ENCODE peak calls at places on chromosome 1, in four cellular contexts. V is kidney epithelial cell, P is fibroblast of pulmonary artery, Y is PC-3. Z is an unnamed sample.
A peak's percentile ranks its signal among the peaks of the same experiment; 100 is the strongest.

GRCh38 chr1:164515932-164516331 is 43.1 kb upstream of the PBX1 start:
- DNase-seq in V (no peak), P (peak; percentile 34), Y (no peak), Z (no peak)

GRCh38 chr1:187157552-187157951 is 328.8 kb downstream of the PLA2G4A start:
- DNase-seq in V (no peak), P (no peak), Y (no peak), Z (no peak)

GRCh38 chr1:167137285-167138192 is 43.7 kb downstream of the STYXL2 start:
- DNase-seq in V (no peak), P (no peak), Y (no peak), Z (no peak)

GRCh38 chr1:212899845-212900244 is 41.8 kb downstream of the FLVCR1 start:
- DNase-seq in V (no peak), P (no peak), Y (no peak), Z (no peak)

GRCh38 chr1:162147760-162148159 is 78.3 kb downstream of the NOS1AP start:
- DNase-seq in V (no peak), P (no peak), Y (no peak), Z (no peak)

GRCh38 chr1:145720556-145720877 is 1.2 kb downstream of the CD160 start:
- DNase-seq in V (peak; percentile 66), P (peak; percentile 61), Y (peak; percentile 94), Z (peak; percentile 82)

GRCh38 chr1:241610056-241610815 is 29.9 kb downstream of the CHML start:
- DNase-seq in V (no peak), P (peak; percentile 55), Y (peak; percentile 55), Z (peak; percentile 70)

GRCh38 chr1:206935491-206936067 is 10.7 kb downstream of the PIGR start:
- DNase-seq in V (no peak), P (peak; percentile 28), Y (peak; percentile 62), Z (no peak)

GRCh38 chr1:172971241-172971640 is 79.5 kb downstream of the TNFSF18 start:
- DNase-seq in V (no peak), P (no peak), Y (no peak), Z (peak; percentile 93)

GRCh38 chr1:110214454-110215404 is 4.6 kb downstream of the KCNC4 start:
- DNase-seq in V (no peak), P (peak; percentile 45), Y (peak; percentile 48), Z (no peak)

GRCh38 chr1:69991644-69992043 is 213.7 kb downstream of the LRRC40 start:
- DNase-seq in V (no peak), P (peak; percentile 48), Y (no peak), Z (no peak)

GRCh38 chr1:205800470-205800869 is 12.5 kb downstream of the SLC41A1 start:
- DNase-seq in V (no peak), P (no peak), Y (no peak), Z (no peak)

GRCh38 chr1:88655685-88656299 is 28.3 kb upstream of the PKN2 start:
- DNase-seq in V (no peak), P (peak; percentile 64), Y (peak; percentile 60), Z (peak; percentile 25)

GRCh38 chr1:202964755-202965440 is 2.2 kb downstream of the CYB5R1 start:
- DNase-seq in V (no peak), P (peak; percentile 81), Y (no peak), Z (peak; percentile 94)

GRCh38 chr1:234272656-234273312 is 100.5 kb upstream of the COA6 start:
- DNase-seq in V (no peak), P (no peak), Y (no peak), Z (no peak)

GRCh38 chr1:44842763-44843655 is at the start of gene PTCH2:
- DNase-seq in V (no peak), P (peak; percentile 67), Y (peak; percentile 32), Z (no peak)

GRCh38 chr1:77652179-77652745 is 30.2 kb downstream of the ZZZ3 start:
- DNase-seq in V (no peak), P (peak; percentile 29), Y (no peak), Z (no peak)

GRCh38 chr1:40915581-40915980 is 53.4 kb upstream of the CITED4 start:
- DNase-seq in V (no peak), P (no peak), Y (no peak), Z (no peak)

GRCh38 chr1:74396942-74397341 is 115.5 kb downstream of the LRRC53 start:
- DNase-seq in V (no peak), P (peak; percentile 1), Y (no peak), Z (no peak)

GRCh38 chr1:57517587-57518397 is 93.9 kb upstream of the DAB1 start:
- DNase-seq in V (no peak), P (no peak), Y (no peak), Z (no peak)

GRCh38 chr1:14724234-14724633 is 125.7 kb downstream of the KAZN start:
- DNase-seq in V (no peak), P (no peak), Y (peak; percentile 60), Z (peak; percentile 27)

GRCh38 chr1:77543822-77544448 is 138.5 kb downstream of the ZZZ3 start:
- DNase-seq in V (no peak), P (no peak), Y (peak; percentile 78), Z (peak; percentile 52)

GRCh38 chr1:7101187-7101586 is 315.9 kb downstream of the CAMTA1 start:
- DNase-seq in V (no peak), P (no peak), Y (no peak), Z (no peak)

GRCh38 chr1:95685091-95685490 is 451.1 kb downstream of the RWDD3 start:
- DNase-seq in V (no peak), P (no peak), Y (no peak), Z (no peak)

GRCh38 chr1:213586609-213586972 is 401.2 kb upstream of the PROX1 start:
- DNase-seq in V (no peak), P (no peak), Y (no peak), Z (no peak)

GRCh38 chr1:171742577-171742922 is 685 bp upstream of the VAMP4 start:
- DNase-seq in V (no peak), P (peak; percentile 22), Y (peak; percentile 85), Z (no peak)

GRCh38 chr1:23751050-23751814 is 8.0 kb downstream of the ELOA start:
- DNase-seq in V (no peak), P (peak; percentile 73), Y (peak; percentile 59), Z (peak; percentile 30)

GRCh38 chr1:76572229-76572628 is 295.1 kb upstream of the ST6GALNAC5 start:
- DNase-seq in V (no peak), P (no peak), Y (no peak), Z (no peak)

GRCh38 chr1:53086504-53087070 is 24.6 kb downstream of the PODN start:
- DNase-seq in V (no peak), P (no peak), Y (no peak), Z (no peak)

DNA sequence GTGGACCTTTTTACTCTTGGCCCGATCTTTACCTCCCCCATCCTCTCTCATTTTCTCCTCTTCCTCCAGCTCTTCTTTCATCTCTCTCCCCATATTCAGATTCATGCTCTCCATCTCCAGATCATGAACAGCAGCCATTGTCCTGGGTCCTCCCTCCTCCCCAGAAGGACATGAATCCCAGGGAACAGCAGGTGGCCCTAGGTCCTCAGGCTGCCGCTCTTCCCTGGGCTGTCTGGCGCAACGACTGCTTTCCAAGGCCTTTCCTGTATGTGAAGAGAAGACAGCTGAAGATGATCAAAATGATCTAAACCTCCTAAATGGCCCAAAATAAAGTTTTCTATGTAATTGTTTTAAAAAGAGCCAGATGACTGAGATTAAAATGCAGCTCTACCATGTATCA is 22.6 kb downstream of the RHBDL2 start:
- DNase-seq in V (no peak), P (no peak), Y (no peak), Z (no peak)
- TF ChIP-seq CTCF in V (no peak), P (no peak), Y (no peak), Z (no peak)

GRCh38 chr1:10838541-10838940 is 42.1 kb upstream of the CASZ1 start:
- DNase-seq in V (no peak), P (no peak), Y (no peak), Z (no peak)

GRCh38 chr1:10836726-10837125 is 40.3 kb upstream of the CASZ1 start:
- DNase-seq in V (no peak), P (no peak), Y (no peak), Z (no peak)

GRCh38 chr1:10834770-10835412 is 38.4 kb upstream of the CASZ1 start:
- DNase-seq in V (no peak), P (no peak), Y (no peak), Z (no peak)

GRCh38 chr1:10833630-10834557 is 37.4 kb upstream of the CASZ1 start:
- DNase-seq in V (no peak), P (peak; percentile 19), Y (no peak), Z (no peak)

DNA sequence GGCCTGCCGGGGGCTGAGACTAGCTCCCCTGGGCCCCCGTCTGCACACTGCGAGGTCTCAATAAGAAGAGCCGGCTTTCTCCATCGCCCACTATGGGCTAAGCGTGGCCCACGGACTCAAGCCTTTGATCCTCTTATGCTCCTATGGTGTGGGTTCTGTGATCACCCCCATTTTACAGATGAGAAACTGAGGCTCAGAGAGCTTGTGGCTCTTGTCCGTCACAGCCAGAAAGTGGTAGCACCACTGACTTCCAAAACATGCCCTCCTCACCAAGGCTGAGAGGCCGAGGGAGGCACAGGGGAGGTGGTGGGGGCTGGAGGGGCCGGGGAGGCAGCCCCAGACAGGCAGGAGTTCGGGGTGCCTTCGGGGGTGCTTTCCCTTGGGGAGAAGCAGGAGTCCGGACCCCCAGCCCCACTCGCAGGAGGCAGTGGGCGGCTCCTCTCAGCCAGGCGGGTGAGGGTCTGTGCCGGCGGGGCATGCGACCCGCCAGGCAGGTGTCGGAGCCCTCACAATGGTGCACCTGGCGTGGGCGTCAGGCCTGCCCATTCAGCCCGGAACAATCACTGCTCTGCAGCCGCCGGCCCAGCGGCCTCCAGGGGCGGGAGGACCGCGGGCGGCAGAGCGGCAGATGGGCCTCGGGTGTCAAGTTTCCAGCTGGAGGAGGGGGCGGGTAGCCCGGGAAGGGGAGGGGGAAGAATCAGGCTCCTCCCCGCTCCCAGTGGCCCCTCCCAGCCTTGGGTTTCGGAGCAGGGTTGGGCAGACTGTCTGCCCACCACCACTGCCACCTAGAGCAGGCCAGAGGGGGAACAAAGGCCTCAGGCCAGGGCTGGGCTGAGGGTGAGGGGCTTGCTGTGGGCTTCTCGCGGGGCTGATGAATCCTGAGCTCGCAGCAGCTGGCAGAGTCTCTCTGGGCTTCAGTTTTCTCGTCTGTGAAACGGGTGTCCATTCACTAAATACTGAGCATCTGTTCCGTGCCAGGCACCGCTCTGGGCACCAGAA is 39.3 kb upstream of the CASZ1 start:
- DNase-seq in V (no peak), P (peak; percentile 28), Y (peak; percentile 52), Z (peak; percentile 27)
- TF ChIP-seq CTCF in V (no peak), P (no peak), Y (no peak), Z (no peak)

DNA sequence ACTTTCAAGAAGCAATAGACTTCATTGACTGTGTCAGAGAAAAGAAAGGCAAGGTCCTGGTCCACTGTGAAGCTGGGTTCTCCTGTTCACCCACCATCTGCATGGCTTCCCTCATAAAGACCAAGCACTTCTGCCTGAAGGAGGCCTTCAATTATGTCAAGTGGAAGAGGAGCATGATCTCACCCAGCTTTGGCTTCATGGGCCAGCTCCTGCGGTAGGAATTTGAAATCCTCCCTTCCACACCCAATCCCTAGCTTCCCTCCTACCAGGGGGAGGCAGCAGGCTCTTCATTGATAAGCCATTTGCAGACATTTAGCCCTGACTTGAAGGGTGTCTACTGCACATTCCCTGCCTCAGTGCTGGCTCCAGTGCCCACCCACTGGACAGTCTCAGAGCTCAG is 84.3 kb upstream of the RHOU start:
- DNase-seq in V (no peak), P (no peak), Y (no peak), Z (no peak)
- TF ChIP-seq CTCF in V (no peak), P (no peak), Y (no peak), Z (no peak)

GRCh38 chr1:225654277-225654597 is 1.3 kb upstream of the ENAH start:
- DNase-seq in V (no peak), P (no peak), Y (no peak), Z (no peak)

GRCh38 chr1:225657462-225657989 is 4.6 kb upstream of the ENAH start:
- DNase-seq in V (no peak), P (peak; percentile 85), Y (peak; percentile 91), Z (peak; percentile 84)

GRCh38 chr1:225654688-225655508 is 2.0 kb upstream of the ENAH start:
- DNase-seq in V (no peak), P (no peak), Y (peak; percentile 20), Z (no peak)

GRCh38 chr1:225653463-225654276 is 747 bp upstream of the ENAH start:
- DNase-seq in V (no peak), P (peak; percentile 80), Y (peak; percentile 67), Z (peak; percentile 58)

GRCh38 chr1:225655509-225656258 is 2.8 kb upstream of the ENAH start:
- DNase-seq in V (peak; percentile 94), P (peak; percentile 98), Y (peak; percentile 96), Z (peak; percentile 99)
- TF ChIP-seq CTCF in V (no peak), P (no peak), Y (peak; percentile 47), Z (no peak)